ENCODE peak calls at places on chromosomes 4 and X, in four cellular contexts. One of them, this sample, is unnamed.

GRCh38 chrX:49858341-49858740 is 20.9 kb upstream of the USP27X start:
- DNase-seq in Kasumi-1: no peak
- DNase-seq in SJSA1: no peak
- DNase-seq in hypothalamus: no peak
- DNase-seq in this sample: no peak

GRCh38 chr4:151921371-151921770 is 160.6 kb upstream of the GATB start:
- DNase-seq in Kasumi-1: no peak
- DNase-seq in SJSA1: peak
- DNase-seq in hypothalamus: no peak
- DNase-seq in this sample: no peak

GRCh38 chr4:151950993-151951726 is 190.4 kb upstream of the GATB start:
- DNase-seq in Kasumi-1: no peak
- DNase-seq in SJSA1: no peak
- DNase-seq in hypothalamus: no peak
- DNase-seq in this sample: no peak

GRCh38 chr4:94925764-94926347 is 168.1 kb downstream of the BMPR1B start:
- DNase-seq in Kasumi-1: no peak
- DNase-seq in SJSA1: no peak
- DNase-seq in hypothalamus: no peak
- DNase-seq in this sample: no peak

GRCh38 chr4:140567722-140568121 is 1.0 kb downstream of the UCP1 start:
- DNase-seq in Kasumi-1: no peak
- DNase-seq in SJSA1: no peak
- DNase-seq in hypothalamus: no peak
- DNase-seq in this sample: no peak

GRCh38 chrX:63417649-63418048 is 66.5 kb upstream of the SPIN4 start:
- DNase-seq in Kasumi-1: no peak
- DNase-seq in SJSA1: no peak
- DNase-seq in hypothalamus: no peak
- DNase-seq in this sample: no peak

GRCh38 chr4:18197467-18197866 is 175.9 kb upstream of the LCORL start:
- DNase-seq in Kasumi-1: no peak
- DNase-seq in SJSA1: no peak
- DNase-seq in hypothalamus: no peak
- DNase-seq in this sample: no peak

GRCh38 chr4:8391972-8392371 is 48.6 kb downstream of the ACOX3 start:
- DNase-seq in Kasumi-1: no peak
- DNase-seq in SJSA1: peak
- DNase-seq in hypothalamus: no peak
- DNase-seq in this sample: no peak

GRCh38 chrX:51878056-51878455 is 15.4 kb upstream of the MAGED1 start:
- DNase-seq in Kasumi-1: no peak
- DNase-seq in SJSA1: no peak
- DNase-seq in hypothalamus: no peak
- DNase-seq in this sample: no peak

GRCh38 chr4:20288846-20289512 is 37.3 kb downstream of the SLIT2 start:
- DNase-seq in Kasumi-1: no peak
- DNase-seq in SJSA1: no peak
- DNase-seq in hypothalamus: no peak
- DNase-seq in this sample: no peak